ENCODE peak calls at places on chromosome X, in seven cellular contexts. Q, Y, J, M, X, H and T are unnamed samples.
A peak's percentile ranks its signal among the peaks of the same experiment; 100 is the strongest.

GRCh38 chrX:150370589-150371312 is 7.6 kb downstream of the MAMLD1 start:
- DNase-seq in Q (no peak), Y (no peak), J (no peak), M (no peak), X (no peak), H (no peak), T (no peak)

GRCh38 chrX:72685018-72685417 is 29.1 kb downstream of the PHKA1 start:
- DNase-seq in Q (no peak), Y (no peak), J (no peak), M (no peak), X (no peak), H (no peak), T (no peak)

GRCh38 chrX:53279296-53280237 is 1.8 kb downstream of the IQSEC2 start:
- DNase-seq in Q (no peak), Y (no peak), J (no peak), M (peak; percentile 46), X (no peak), H (peak; percentile 57), T (no peak)

GRCh38 chrX:149541521-149542047 is 772 bp downstream of the EOLA1 start:
- DNase-seq in Q (no peak), Y (no peak), J (no peak), M (no peak), X (no peak), H (no peak), T (no peak)

GRCh38 chrX:80808160-80808735 is 1.4 kb downstream of the BRWD3 start:
- DNase-seq in Q (peak; percentile 75), Y (peak; percentile 83), J (peak; percentile 61), M (peak; percentile 86), X (peak; percentile 74), H (peak; percentile 91), T (peak; percentile 63)

GRCh38 chrX:47514553-47515235 is 31.7 kb upstream of the ZNF41 start:
- DNase-seq in Q (no peak), Y (no peak), J (no peak), M (no peak), X (no peak), H (peak; percentile 37), T (no peak)

GRCh38 chrX:85994228-85994627 is 53.1 kb downstream of the CHM start:
- DNase-seq in Q (no peak), Y (no peak), J (no peak), M (no peak), X (no peak), H (no peak), T (no peak)

GRCh38 chrX:13764765-13765164 is 30.2 kb downstream of the OFD1 start:
- DNase-seq in Q (peak; percentile 56), Y (peak; percentile 52), J (no peak), M (no peak), X (no peak), H (no peak), T (no peak)

GRCh38 chrX:122219226-122219625 is 964.9 kb upstream of the GRIA3 start:
- DNase-seq in Q (no peak), Y (no peak), J (no peak), M (no peak), X (no peak), H (no peak), T (no peak)

GRCh38 chrX:122135070-122135469 is 1049.0 kb upstream of the GRIA3 start:
- DNase-seq in Q (no peak), Y (no peak), J (no peak), M (no peak), X (no peak), H (no peak), T (no peak)

GRCh38 chrX:120790118-120790517 is 85.5 kb downstream of the CT47B1 start:
- DNase-seq in Q (no peak), Y (peak; percentile 47), J (no peak), M (peak; percentile 71), X (peak; percentile 27), H (peak; percentile 49), T (peak; percentile 40)

GRCh38 chrX:136310411-136310810 is 9.6 kb downstream of the ADGRG4 start:
- DNase-seq in Q (no peak), Y (no peak), J (no peak), M (no peak), X (no peak), H (no peak), T (no peak)

GRCh38 chrX:103941201-103941975 is 21.0 kb upstream of the TMSB15B start:
- DNase-seq in Q (no peak), Y (peak; percentile 7), J (no peak), M (no peak), X (no peak), H (no peak), T (no peak)
- TF ChIP-seq CTCF in Q (peak; percentile 44), Y (peak; percentile 40), J (peak; percentile 37), M (no peak), X (peak; percentile 61), H (peak; percentile 36), T (peak; percentile 51)

GRCh38 chrX:119759333-119759766 is 962 bp downstream of the SOWAHD start:
- DNase-seq in Q (no peak), Y (no peak), J (no peak), M (no peak), X (no peak), H (no peak), T (no peak)
- H3K27ac ChIP-seq in Q (no peak overlapping the region), Y (no peak overlapping the region), J (no peak overlapping the region), M (no peak overlapping the region), X (no peak overlapping the region), H (peak overlapping the region; percentile 95), T (no peak overlapping the region)

DNA sequence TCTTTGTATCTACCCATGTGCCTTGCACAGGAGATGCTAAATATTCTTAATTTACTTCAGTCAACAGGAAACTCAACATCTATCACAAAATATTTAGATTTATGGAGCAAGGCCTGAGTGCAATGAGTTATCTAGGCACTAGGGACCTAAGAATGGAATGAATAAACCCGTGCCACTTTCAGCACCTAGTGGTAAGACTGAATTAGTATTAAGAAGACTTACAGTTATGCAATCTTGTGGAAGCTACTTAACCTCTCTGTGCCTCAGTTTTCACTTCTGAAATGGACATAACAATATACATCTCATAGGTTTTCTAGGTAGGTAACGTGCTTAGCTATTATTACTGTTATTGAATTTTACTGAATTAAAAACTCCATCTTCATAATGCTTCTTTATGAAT is 144.6 kb upstream of the MAP3K15 start:
- DNase-seq in Q (no peak), Y (no peak), J (no peak), M (no peak), X (no peak), H (no peak), T (no peak)
- TF ChIP-seq CTCF in Q (no peak), Y (no peak), J (no peak), M (no peak), X (no peak), H (no peak), T (no peak)

DNA sequence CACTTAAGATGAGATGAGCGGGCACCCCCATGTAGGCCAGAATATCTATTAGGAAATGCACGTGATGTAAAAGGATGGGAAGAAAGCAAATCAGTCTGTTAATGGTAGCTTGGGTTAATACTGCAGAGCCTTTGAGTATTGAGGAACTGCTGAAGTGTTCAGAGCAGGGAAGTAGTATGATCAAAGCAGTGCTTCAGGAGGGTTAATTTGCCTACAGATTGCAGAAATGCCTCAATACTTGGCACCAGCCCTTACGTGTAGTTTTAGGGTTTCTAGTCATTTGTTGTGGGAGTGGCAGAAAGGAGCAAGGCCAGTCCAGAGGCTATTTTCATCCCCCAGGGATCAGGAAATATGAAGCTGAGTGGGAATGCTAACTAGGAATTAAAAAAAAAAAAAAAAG is 19.7 kb downstream of the ZFX start:
- DNase-seq in Q (no peak), Y (no peak), J (no peak), M (no peak), X (no peak), H (no peak), T (no peak)
- H3K27ac ChIP-seq in Q (no peak overlapping the region), Y (peak overlapping the region; percentile 14), J (no peak overlapping the region), M (no peak overlapping the region), X (no peak overlapping the region), H (no peak overlapping the region), T (no peak overlapping the region)

GRCh38 chrX:33324099-33324498 is 112.8 kb upstream of the DMD start:
- DNase-seq in Q (no peak), Y (no peak), J (no peak), M (no peak), X (no peak), H (no peak), T (no peak)
- TF ChIP-seq CTCF in Q (no peak), Y (no peak), J (peak; percentile 4), M (no peak), X (no peak), H (no peak), T (no peak)

GRCh38 chrX:107675823-107676555 is 47.7 kb downstream of the PRPS1 start:
- DNase-seq in Q (no peak), Y (peak; percentile 46), J (peak; percentile 30), M (peak; percentile 77), X (no peak), H (no peak), T (no peak)

GRCh38 chrX:107676559-107677378 is 48.5 kb downstream of the PRPS1 start:
- DNase-seq in Q (peak; percentile 91), Y (peak; percentile 86), J (peak; percentile 89), M (peak; percentile 94), X (peak; percentile 69), H (peak; percentile 87), T (peak; percentile 81)

GRCh38 chrX:107677501-107677901 is 49.2 kb downstream of the PRPS1 start:
- DNase-seq in Q (no peak), Y (no peak), J (no peak), M (no peak), X (no peak), H (no peak), T (no peak)

GRCh38 chrX:107678957-107679740 is 50.8 kb downstream of the PRPS1 start:
- DNase-seq in Q (peak; percentile 78), Y (peak; percentile 76), J (peak; percentile 83), M (peak; percentile 93), X (peak; percentile 49), H (peak; percentile 94), T (peak; percentile 66)

DNA sequence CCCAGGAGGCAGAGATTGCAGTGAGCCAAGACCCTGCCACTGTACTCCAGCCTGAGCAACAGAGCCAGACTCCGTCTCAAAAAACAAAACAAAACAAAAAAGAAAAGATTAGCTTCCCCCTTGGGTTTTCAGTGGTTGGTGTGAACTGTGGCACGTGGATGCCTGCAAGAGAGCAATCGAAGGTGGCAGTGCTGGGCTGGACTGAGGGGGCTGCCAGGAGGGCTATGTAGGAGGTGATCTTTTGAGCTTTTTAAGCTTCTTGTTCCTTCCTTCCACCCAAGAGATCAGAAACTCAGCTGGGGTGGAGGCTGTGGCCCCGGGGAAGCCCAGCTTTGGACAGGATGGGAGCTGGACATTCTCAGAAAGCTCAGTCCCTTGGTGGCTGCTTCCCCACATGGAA is 49.6 kb downstream of the PRPS1 start:
- DNase-seq in Q (no peak), Y (no peak), J (no peak), M (no peak), X (no peak), H (no peak), T (no peak)
- H3K27ac ChIP-seq in Q (peak overlapping the region; percentile 81), Y (peak overlapping the region; percentile 85), J (peak overlapping the region; percentile 83), M (peak overlapping the region; percentile 85), X (peak overlapping the region; percentile 48), H (peak overlapping the region; percentile 98), T (peak overlapping the region; percentile 88)

GRCh38 chrX:108297290-108297689 is 140.9 kb downstream of the COL4A6 start:
- DNase-seq in Q (no peak), Y (no peak), J (no peak), M (no peak), X (no peak), H (no peak), T (no peak)

DNA sequence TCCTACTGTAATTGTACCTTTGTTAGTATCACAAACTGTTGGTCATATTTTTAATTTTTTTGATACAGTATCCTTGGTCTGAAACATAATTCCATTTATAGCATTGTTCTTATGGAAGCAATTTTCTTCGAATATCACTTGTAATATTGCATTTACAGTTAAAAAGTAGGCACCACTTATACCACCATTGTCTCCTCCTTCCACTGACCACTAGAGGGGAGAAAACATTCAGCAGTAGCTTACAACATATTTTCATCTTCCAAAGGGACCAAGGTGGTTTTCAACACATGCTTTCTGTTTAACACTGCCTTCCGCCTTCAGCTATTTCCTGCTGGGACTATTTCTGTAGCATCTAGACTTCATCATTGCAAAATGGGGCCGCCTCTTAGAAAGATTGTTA is 146.2 kb downstream of the COL4A6 start:
- DNase-seq in Q (no peak), Y (no peak), J (no peak), M (no peak), X (no peak), H (no peak), T (no peak)
- TF ChIP-seq CTCF in Q (no peak), Y (no peak), J (no peak), M (no peak), X (no peak), H (no peak), T (no peak)